ENCODE peak calls at places on chromosomes 2 and 18, in seven cellular contexts. X is HCT116, B is HepG2, P is K562, H is SK-N-SH, Q is H1, K is GM12878. V is an unnamed sample. For H3K36me3, the result is how much of the 10 kb centered on the place peaks cover.

GRCh38 chr2:85971369-85971768 is 82.6 kb upstream of the ST3GAL5 start:
- DNase-seq in H (no peak), Q (no peak), X (no peak), P (no peak), B (no peak), K (no peak), V (no peak)

GRCh38 chr2:7378642-7379041 is 461.4 kb downstream of the RNF144A start:
- DNase-seq in B (no peak), P (no peak), K (no peak), X (no peak), Q (no peak), H (peak), V (no peak)

GRCh38 chr2:215747244-215747620 is 266.1 kb downstream of the MREG start:
- DNase-seq in P (no peak), B (peak), Q (no peak), H (no peak), K (no peak), X (no peak), V (no peak)

GRCh38 chr2:100971221-100971620 is 30.9 kb upstream of the RPL31 start:
- DNase-seq in B (no peak), H (no peak), K (no peak), Q (no peak), X (no peak), P (no peak), V (no peak)

GRCh38 chr2:62071126-62071598 is 124.8 kb upstream of the B3GNT2 start:
- DNase-seq in P (no peak), B (no peak), K (no peak), H (no peak), X (no peak), Q (no peak), V (no peak)

GRCh38 chr2:160432633-160433032 is 61.0 kb downstream of the RBMS1 start:
- DNase-seq in Q (no peak), X (peak), B (no peak), P (no peak), H (no peak), K (no peak), V (no peak)

GRCh38 chr2:6865346-6866238 is at the start of gene CMPK2:
- DNase-seq in B (peak), H (peak), K (peak), X (no peak), P (peak), Q (no peak), V (no peak)

GRCh38 chr2:222976521-222977076 is 75.4 kb upstream of the KCNE4 start:
- DNase-seq in H (no peak), B (no peak), X (no peak), K (no peak), Q (no peak), P (no peak), V (no peak)

GRCh38 chr18:12388440-12388839 is 11.4 kb upstream of the AFG3L2 start:
- DNase-seq in H (no peak), K (no peak), B (no peak), P (no peak), Q (no peak), X (no peak), V (no peak)

GRCh38 chr2:109427661-109428091 is 186.1 kb downstream of the SEPTIN10 start:
- DNase-seq in H (no peak), P (no peak), Q (no peak), X (no peak), K (no peak), B (no peak), V (no peak)

GRCh38 chr18:48893559-48894265 is 57.1 kb downstream of the SMAD7 start:
- DNase-seq in B (peak), P (no peak), H (no peak), K (no peak), X (no peak), Q (no peak), V (no peak)

GRCh38 chr2:29936005-29936404 is 14.6 kb upstream of the ALK start:
- DNase-seq in X (no peak), Q (no peak), K (no peak), H (no peak), P (no peak), B (no peak), V (no peak)

GRCh38 chr2:218961229-218961628 is 1.8 kb downstream of the CDK5R2 start:
- DNase-seq in H (no peak), Q (no peak), K (no peak), P (no peak), X (no peak), B (no peak), V (no peak)

GRCh38 chr18:50268022-50268747 is 1.9 kb upstream of the CFAP53 start:
- DNase-seq in K (peak), B (no peak), Q (peak), H (peak), X (no peak), P (peak), V (no peak)

GRCh38 chr2:237686659-237687136 is 59.3 kb downstream of the LRRFIP1 start:
- DNase-seq in H (no peak), K (no peak), B (peak), P (no peak), Q (no peak), X (no peak), V (no peak)

GRCh38 chr18:44733069-44733753 is 52.5 kb downstream of the SETBP1 start:
- DNase-seq in P (no peak), K (no peak), H (no peak), Q (no peak), X (no peak), B (no peak), V (no peak)

GRCh38 chr2:239654266-239654665 is 253.4 kb upstream of the HDAC4 start:
- DNase-seq in P (no peak), H (no peak), X (no peak), K (no peak), Q (no peak), B (no peak), V (no peak)

GRCh38 chr2:3462493-3463104 is 56.7 kb downstream of the ADI1 start:
- DNase-seq in K (no peak), B (no peak), H (no peak), Q (no peak), P (no peak), X (no peak), V (no peak)
- TF ChIP-seq SIN3A in K (no peak), B (no peak), H (no peak), Q (no peak), P (no peak), X (no peak), V (no peak)

DNA sequence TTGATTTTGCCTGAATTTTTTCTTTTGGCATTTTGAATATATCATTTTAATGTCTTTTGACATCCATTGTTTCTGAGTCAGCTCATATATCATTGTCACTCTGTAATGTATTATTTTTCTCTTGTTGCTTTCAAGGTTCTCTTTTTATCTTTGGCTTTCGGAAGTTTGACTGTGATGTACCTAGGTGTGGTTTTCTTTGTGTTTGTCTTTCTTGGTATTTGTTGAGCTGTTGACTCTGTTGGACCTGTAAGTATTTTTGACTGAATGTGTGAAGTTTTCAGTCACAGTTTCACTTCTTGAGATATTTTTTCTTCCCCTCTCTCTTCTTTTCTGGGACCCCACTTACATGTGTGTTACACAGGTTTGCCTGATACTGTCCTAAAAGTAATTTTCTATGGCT is 24.9 kb upstream of the DRC1 start:
- DNase-seq in B (no peak), K (no peak), H (no peak), X (no peak), P (no peak), Q (no peak), V (no peak)
- H3K36me3 ChIP-seq in B (under half), K (under half), H (half or more), X (under half), P (half or more), Q (under half), V (under half)

DNA sequence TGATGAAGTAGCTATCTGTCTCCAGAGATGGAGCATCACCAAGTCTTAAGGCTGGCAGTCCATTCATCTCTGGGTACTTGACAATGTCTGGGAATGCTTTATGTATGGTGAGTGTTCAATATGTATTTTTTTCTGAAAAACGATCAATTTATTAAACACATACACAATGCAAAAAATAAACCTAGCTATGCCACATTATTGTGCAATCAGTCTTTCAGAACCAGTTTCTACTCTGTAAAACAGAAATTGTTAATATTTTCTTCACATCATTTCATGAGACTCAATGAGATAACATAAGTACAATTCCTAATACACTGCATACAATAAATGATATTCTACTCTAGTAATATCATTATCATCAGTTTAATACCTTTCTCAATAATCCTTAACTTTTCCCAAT is 122.5 kb downstream of the PIGN start:
- DNase-seq in X (no peak), H (no peak), B (no peak), K (no peak), P (no peak), Q (no peak), V (no peak)
- TF ChIP-seq SIN3A in X (no peak), H (no peak), B (no peak), K (no peak), P (no peak), Q (no peak), V (no peak)

DNA sequence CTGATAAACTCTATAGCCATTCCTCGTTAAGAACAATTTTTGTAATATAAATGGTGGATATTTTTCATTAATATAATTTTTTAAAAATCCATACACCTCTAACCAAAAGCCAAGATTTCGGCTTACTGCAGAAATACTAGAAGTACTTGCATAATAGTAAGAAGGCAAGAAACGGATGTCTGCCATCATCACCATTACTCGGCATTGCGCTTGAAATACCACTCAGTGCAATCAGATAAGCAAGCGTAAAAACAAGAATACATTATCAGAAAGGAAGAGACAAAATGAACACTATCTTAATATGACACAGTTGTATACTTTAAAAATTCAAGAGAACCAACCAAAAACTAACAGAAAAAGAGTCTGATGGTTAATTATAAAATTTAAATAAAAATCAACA is 15.2 kb upstream of the BOLA3 start:
- DNase-seq in P (no peak), K (no peak), H (no peak), X (no peak), Q (no peak), B (no peak), V (no peak)
- H3K36me3 ChIP-seq in P (half or more), K (half or more), H (half or more), X (under half), Q (under half), B (under half), V (under half)

GRCh38 chr2:72036173-72036545 is 111.5 kb downstream of the CYP26B1 start:
- DNase-seq in P (no peak), Q (no peak), X (no peak), B (no peak), K (no peak), H (peak), V (no peak)

GRCh38 chr2:72034353-72035095 is 113.1 kb downstream of the CYP26B1 start:
- DNase-seq in P (no peak), Q (no peak), B (no peak), H (peak), X (no peak), K (no peak), V (no peak)

GRCh38 chr2:72037322-72037721 is 110.3 kb downstream of the CYP26B1 start:
- DNase-seq in H (no peak), P (no peak), X (no peak), Q (no peak), K (no peak), B (no peak), V (no peak)

GRCh38 chr2:72036595-72036994 is 111.1 kb downstream of the CYP26B1 start:
- DNase-seq in X (no peak), P (no peak), Q (no peak), H (no peak), K (no peak), B (no peak), V (no peak)

GRCh38 chr2:72035518-72036172 is 112.0 kb downstream of the CYP26B1 start:
- DNase-seq in K (no peak), X (no peak), B (no peak), Q (no peak), H (peak), P (peak), V (no peak)
- TF ChIP-seq SIN3A in K (no peak), X (no peak), B (no peak), Q (no peak), H (no peak), P (no peak), V (no peak)

DNA sequence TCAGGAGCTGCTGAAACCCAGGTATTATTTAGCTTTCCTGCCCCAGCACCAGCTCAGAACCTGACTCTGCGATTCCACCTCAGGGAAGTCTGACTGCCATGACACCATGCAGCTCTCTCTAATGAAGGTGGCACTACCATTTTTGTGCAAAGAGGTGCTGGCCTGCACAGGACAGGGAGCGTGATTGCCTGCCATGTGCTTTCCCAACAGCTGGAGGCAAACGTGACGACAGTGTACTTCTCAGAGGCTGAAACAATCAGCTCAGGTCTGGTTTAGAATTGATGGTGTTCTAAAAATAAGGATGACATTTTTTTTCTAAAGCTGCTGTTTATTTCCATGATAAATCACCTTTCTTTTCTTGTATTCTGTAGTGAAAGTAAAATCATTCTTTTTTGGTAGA is 75.2 kb upstream of the TTC39C start:
- DNase-seq in P (no peak), K (no peak), Q (no peak), H (no peak), X (no peak), B (no peak), V (no peak)
- H3K36me3 ChIP-seq in P (under half), K (under half), Q (under half), H (under half), X (under half), B (under half), V (under half)

GRCh38 chr2:37656512-37657423 is 14.7 kb downstream of the CDC42EP3 start:
- DNase-seq in X (no peak), B (no peak), P (no peak), K (no peak), Q (peak), H (no peak), V (no peak)
- TF ChIP-seq SIN3A in X (no peak), B (no peak), P (no peak), K (no peak), Q (no peak), H (no peak), V (no peak)

GRCh38 chr2:200851398-200852248 is 12.8 kb downstream of the CLK1 start:
- DNase-seq in H (no peak), X (no peak), B (no peak), Q (no peak), K (no peak), P (no peak), V (no peak)

GRCh38 chr2:200852605-200853004 is 11.9 kb downstream of the CLK1 start:
- DNase-seq in B (no peak), X (no peak), P (no peak), H (no peak), Q (no peak), K (no peak), V (no peak)

GRCh38 chr2:200860092-200860795 is 4.2 kb downstream of the CLK1 start:
- DNase-seq in X (no peak), Q (no peak), P (peak), K (no peak), H (no peak), B (no peak), V (no peak)

GRCh38 chr2:200861617-200862016 is 2.8 kb downstream of the CLK1 start:
- DNase-seq in Q (no peak), X (no peak), K (no peak), P (no peak), B (no peak), H (no peak), V (no peak)

DNA sequence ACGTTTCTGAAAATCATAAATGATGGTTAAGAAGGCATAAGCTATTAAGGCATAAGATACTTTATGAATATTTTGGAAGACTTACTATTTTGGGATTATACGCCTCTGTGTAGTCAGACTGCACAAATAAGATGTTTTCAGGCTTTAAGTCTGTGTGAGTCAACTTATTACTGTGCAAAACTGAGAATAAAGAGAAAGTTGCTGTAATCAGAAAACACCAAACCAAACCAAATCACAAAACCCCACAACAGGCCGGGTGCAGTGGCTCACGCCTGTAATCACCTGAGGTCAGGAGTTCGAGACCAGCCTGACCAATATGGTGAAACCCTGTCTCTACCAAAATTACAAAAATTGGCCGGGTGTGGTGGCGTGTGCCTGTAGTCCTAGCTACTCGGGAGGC is 7.7 kb downstream of the CLK1 start:
- DNase-seq in Q (no peak), X (no peak), K (no peak), H (no peak), B (no peak), P (no peak), V (no peak)
- H3K36me3 ChIP-seq in Q (under half), X (half or more), K (half or more), H (half or more), B (under half), P (half or more), V (half or more)

GRCh38 chr18:76350134-76351025 is 144.7 kb downstream of the ZNF516 start:
- DNase-seq in X (no peak), Q (no peak), B (no peak), K (no peak), H (no peak), P (no peak), V (no peak)

GRCh38 chr18:76346490-76347130 is 148.4 kb downstream of the ZNF516 start:
- DNase-seq in Q (no peak), H (no peak), B (no peak), X (no peak), K (no peak), P (no peak), V (no peak)

GRCh38 chr18:76347341-76347740 is 147.7 kb downstream of the ZNF516 start:
- DNase-seq in B (no peak), Q (no peak), X (no peak), P (no peak), H (no peak), K (no peak), V (no peak)

GRCh38 chr18:76348267-76349066 is 146.6 kb downstream of the ZNF516 start:
- DNase-seq in H (no peak), B (peak), X (no peak), Q (no peak), K (no peak), P (no peak), V (peak)

DNA sequence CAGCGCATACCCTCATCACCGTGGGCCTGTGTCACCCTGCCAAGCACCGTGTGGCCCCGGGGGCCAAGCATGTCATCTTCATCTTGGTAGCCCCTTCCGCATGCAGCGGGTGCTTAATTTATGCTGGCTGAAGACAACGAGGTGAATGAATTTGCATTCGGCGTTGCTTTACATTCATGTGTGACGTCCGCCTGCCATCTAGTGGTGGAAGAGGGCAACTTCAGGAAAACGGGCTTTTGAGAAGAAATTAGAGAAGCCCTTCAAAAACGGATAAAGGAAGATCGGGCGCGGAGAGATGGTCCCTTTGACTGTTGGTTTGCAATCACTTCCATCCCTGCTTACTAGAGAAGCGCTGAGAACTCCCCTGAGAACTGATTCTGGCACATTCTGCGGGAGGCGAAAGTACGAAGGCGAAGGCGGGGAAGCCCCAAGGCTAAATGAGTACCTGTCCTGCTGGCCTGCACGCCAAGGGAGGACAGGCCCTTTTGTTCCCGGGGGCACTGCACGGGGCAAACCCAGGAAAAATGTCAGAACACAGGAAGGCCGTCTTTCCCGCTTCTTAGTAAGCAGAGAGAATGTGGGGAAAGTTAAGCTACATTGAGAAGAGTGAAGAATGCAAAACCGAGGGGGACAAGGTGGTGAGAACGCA is 145.9 kb downstream of the ZNF516 start:
- DNase-seq in B (peak), Q (peak), P (peak), K (no peak), X (peak), H (peak), V (peak)
- TF ChIP-seq SIN3A in B (no peak), Q (no peak), P (no peak), K (no peak), X (no peak), H (no peak), V (no peak)